ENCODE peak calls at places on chromosomes 2 and 18, in four cellular contexts. T, W, P and I are unnamed samples. For H3K4me1, the result is how much of the 10 kb centered on the place peaks cover.

GRCh38 chr2:71669628-71670429 is 216.5 kb downstream of the DYSF start:
- DNase-seq in T (no peak), P (no peak), W (no peak), I (no peak)

GRCh38 chr2:105287692-105288091 is 41.8 kb downstream of the TGFBRAP1 start:
- DNase-seq in P (no peak), T (no peak), W (peak), I (no peak)

GRCh38 chr2:71082402-71083252 is 14.2 kb downstream of the NAGK start:
- DNase-seq in W (no peak), P (no peak), T (no peak), I (no peak)

GRCh38 chr18:39624934-39625333 is 2059.3 kb upstream of the CELF4 start:
- DNase-seq in T (no peak), W (no peak), P (no peak), I (no peak)

GRCh38 chr2:199070550-199070949 is 387.2 kb downstream of the SATB2 start:
- DNase-seq in W (no peak), P (no peak), T (no peak), I (no peak)

GRCh38 chr2:221514305-221515040 is 57.6 kb downstream of the EPHA4 start:
- DNase-seq in T (no peak), P (no peak), W (no peak), I (no peak)

GRCh38 chr2:39080152-39080551 is 40.7 kb downstream of the SOS1 start:
- DNase-seq in T (no peak), P (no peak), W (no peak), I (no peak)

GRCh38 chr2:53437371-53437770 is 330.2 kb upstream of the CHAC2 start:
- DNase-seq in P (no peak), T (no peak), W (no peak), I (no peak)

GRCh38 chr2:121090088-121090715 is 194.8 kb downstream of the TFCP2L1 start:
- DNase-seq in P (no peak), T (no peak), W (no peak), I (no peak)

GRCh38 chr18:39675358-39675757 is 2109.8 kb upstream of the CELF4 start:
- DNase-seq in W (no peak), P (no peak), T (no peak), I (no peak)

GRCh38 chr2:46549159-46549902 is 70.0 kb downstream of the TMEM247 start:
- DNase-seq in W (no peak), T (no peak), P (no peak), I (no peak)

GRCh38 chr2:64943387-64944150 is 45.6 kb upstream of the SLC1A4 start:
- DNase-seq in P (peak), W (peak), T (peak), I (peak)

GRCh38 chr2:14944562-14945346 is 312.2 kb downstream of the LRATD1 start:
- DNase-seq in W (no peak), P (no peak), T (no peak), I (no peak)

GRCh38 chr2:240635116-240635997 is 10.1 kb downstream of the GPR35 start:
- DNase-seq in W (no peak), P (no peak), T (peak), I (peak)

GRCh38 chr2:210818473-210818872 is 262.1 kb downstream of the CPS1 start:
- DNase-seq in P (no peak), T (no peak), W (no peak), I (no peak)

GRCh38 chr2:230067990-230068657 is 600 bp downstream of the SLC16A14 start:
- DNase-seq in T (peak), W (peak), P (peak), I (peak)

GRCh38 chr2:120703330-120703994 is 32.2 kb upstream of the GLI2 start:
- DNase-seq in W (no peak), P (no peak), T (no peak), I (no peak)

GRCh38 chr2:2912731-2913130 is 464.9 kb downstream of the EIPR1 start:
- DNase-seq in P (no peak), T (no peak), W (no peak), I (no peak)

GRCh38 chr18:11891737-11892136 is 16.4 kb downstream of the MPPE1 start:
- DNase-seq in P (no peak), T (no peak), W (no peak), I (no peak)

GRCh38 chr2:81894451-81894990 is 1590.0 kb upstream of the LRRTM1 start:
- DNase-seq in W (no peak), T (no peak), P (no peak), I (no peak)

GRCh38 chr2:10362096-10362897 is 59.6 kb downstream of the HPCAL1 start:
- DNase-seq in P (no peak), T (no peak), W (no peak), I (no peak)

GRCh38 chr18:7147399-7147798 is 29.8 kb upstream of the LAMA1 start:
- DNase-seq in T (no peak), W (no peak), P (no peak), I (no peak)
- H3K27ac ChIP-seq in T (no peak), W (no peak), P (no peak), I (no peak)

GRCh38 chr2:54725343-54726099 is 2.1 kb downstream of the EML6 start:
- DNase-seq in T (no peak), P (no peak), W (no peak), I (no peak)

GRCh38 chr2:54723300-54724149 is at the start of gene EML6:
- DNase-seq in W (peak), P (peak), T (peak), I (peak)

GRCh38 chr2:54726431-54726830 is 3.0 kb downstream of the EML6 start:
- DNase-seq in W (no peak), T (no peak), P (no peak), I (no peak)

GRCh38 chr2:54724150-54724559 is 693 bp downstream of the EML6 start:
- DNase-seq in T (no peak), W (no peak), P (no peak), I (no peak)

GRCh38 chr2:54724560-54725342 is 1.3 kb downstream of the EML6 start:
- DNase-seq in W (peak), P (peak), T (peak), I (peak)
- H3K4me3 ChIP-seq in W (peak), P (peak), T (peak), I (peak)

GRCh38 chr2:54975175-54975574 is 75.1 kb downstream of the RTN4 start:
- DNase-seq in T (no peak), W (no peak), P (no peak), I (no peak)
- H3K4me1 ChIP-seq in T (half or more), W (under half), P (under half), I (half or more)

GRCh38 chr18:78725426-78725825 is 254.2 kb upstream of the SALL3 start:
- DNase-seq in T (no peak), W (no peak), P (no peak), I (no peak)

GRCh38 chr18:78727877-78728276 is 251.7 kb upstream of the SALL3 start:
- DNase-seq in P (no peak), T (no peak), W (no peak), I (no peak)

GRCh38 chr18:78728301-78729098 is 251.1 kb upstream of the SALL3 start:
- DNase-seq in W (no peak), P (no peak), T (no peak), I (no peak)

GRCh38 chr18:78727057-78727739 is 252.4 kb upstream of the SALL3 start:
- DNase-seq in T (no peak), W (no peak), P (no peak), I (no peak)

DNA sequence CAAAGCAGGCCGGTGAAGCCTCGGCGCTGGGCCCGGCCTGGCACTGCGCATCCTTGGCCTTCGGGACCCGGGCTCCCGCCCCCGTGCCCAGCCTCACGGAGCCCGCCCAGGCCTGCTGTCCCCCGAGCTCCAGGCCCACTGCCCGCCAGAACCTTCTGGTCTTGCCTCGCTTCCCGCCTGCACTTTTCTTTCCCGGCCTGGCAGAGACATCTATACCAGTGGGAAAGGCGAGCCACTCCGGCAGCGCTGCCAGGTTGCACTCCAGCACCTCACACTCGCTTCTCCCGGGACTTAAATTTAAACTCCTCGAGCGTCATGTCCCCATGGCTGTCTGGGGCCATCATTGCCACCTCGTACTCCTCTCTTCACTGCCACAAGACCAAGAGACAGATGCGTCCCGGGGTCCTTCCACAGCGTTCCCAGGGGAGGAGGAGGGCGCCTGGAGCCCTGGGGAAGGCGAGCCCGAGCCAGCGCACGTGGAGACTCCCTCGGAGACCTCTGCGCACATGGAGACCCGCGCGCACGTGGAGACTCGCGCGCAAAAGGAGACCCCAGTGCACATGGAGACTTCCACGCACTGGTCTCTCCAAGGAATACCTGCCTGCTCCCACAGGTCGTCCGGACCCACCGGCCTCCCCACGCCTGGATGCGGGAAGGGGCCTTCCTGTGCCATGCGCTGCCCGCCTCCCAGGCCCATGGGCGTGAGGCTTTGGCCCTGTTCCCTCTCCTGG is 253.1 kb upstream of the SALL3 start:
- DNase-seq in W (no peak), P (no peak), T (no peak), I (no peak)
- H3K27ac ChIP-seq in W (no peak), P (no peak), T (no peak), I (no peak)

GRCh38 chr18:23468753-23469459 is 15.8 kb downstream of the RIOK3 start:
- DNase-seq in W (no peak), T (no peak), P (no peak), I (no peak)
- H3K4me3 ChIP-seq in W (no peak), T (no peak), P (no peak), I (no peak)

DNA sequence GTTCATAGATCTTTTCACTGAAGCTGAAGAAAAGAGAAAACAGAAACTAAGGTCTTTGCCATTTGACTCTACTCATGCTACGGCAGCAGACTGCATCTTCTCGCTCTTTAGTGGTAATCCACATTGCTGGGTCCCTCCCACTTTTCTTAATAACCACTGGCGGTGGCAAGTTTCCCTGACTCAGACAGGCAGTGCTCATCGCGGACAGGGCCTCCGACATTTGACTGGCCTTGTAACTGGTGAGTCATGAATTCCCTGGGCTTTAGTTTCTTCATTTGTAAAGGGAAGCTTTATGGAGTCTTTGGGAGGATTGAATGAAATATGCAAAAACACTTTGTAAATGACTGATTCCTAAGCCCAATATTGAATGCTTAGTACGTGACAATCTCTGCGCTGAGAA is 238.2 kb upstream of the RBBP8 start:
- DNase-seq in P (peak), W (peak), T (peak), I (peak)
- H3K4me1 ChIP-seq in P (under half), W (half or more), T (under half), I (under half)

DNA sequence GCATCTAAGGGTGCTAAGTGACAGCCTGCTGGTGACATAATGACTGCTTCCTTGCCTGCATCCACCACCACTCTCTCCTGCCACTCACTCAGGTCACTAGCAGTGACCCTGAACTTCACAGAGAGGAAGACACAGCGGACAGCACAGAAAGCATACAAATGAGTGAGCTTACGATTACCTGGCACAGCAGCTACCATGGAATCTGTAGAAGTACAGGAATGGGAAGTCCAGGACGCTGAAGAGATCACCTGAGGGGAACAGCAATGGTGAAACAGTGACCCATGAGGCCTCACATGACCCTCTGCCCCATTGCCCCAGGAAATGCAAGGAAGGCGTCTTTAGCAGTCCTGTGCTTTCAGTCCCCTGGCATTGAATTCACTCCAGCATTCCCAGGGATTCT is 96.7 kb upstream of the RIOK3 start:
- DNase-seq in P (no peak), T (no peak), W (no peak), I (no peak)
- H3K27ac ChIP-seq in P (peak), T (peak), W (no peak), I (no peak)

GRCh38 chr2:69693059-69693458 is 48.9 kb upstream of the ANXA4 start:
- DNase-seq in P (no peak), W (no peak), T (no peak), I (no peak)

GRCh38 chr2:69695850-69696216 is 46.1 kb upstream of the ANXA4 start:
- DNase-seq in T (no peak), W (no peak), P (no peak), I (no peak)

GRCh38 chr2:69692424-69692823 is 48.9 kb upstream of the AAK1 start:
- DNase-seq in W (no peak), P (no peak), T (no peak), I (no peak)

GRCh38 chr2:69693472-69694450 is 48.2 kb upstream of the ANXA4 start:
- DNase-seq in P (no peak), T (no peak), W (no peak), I (no peak)

DNA sequence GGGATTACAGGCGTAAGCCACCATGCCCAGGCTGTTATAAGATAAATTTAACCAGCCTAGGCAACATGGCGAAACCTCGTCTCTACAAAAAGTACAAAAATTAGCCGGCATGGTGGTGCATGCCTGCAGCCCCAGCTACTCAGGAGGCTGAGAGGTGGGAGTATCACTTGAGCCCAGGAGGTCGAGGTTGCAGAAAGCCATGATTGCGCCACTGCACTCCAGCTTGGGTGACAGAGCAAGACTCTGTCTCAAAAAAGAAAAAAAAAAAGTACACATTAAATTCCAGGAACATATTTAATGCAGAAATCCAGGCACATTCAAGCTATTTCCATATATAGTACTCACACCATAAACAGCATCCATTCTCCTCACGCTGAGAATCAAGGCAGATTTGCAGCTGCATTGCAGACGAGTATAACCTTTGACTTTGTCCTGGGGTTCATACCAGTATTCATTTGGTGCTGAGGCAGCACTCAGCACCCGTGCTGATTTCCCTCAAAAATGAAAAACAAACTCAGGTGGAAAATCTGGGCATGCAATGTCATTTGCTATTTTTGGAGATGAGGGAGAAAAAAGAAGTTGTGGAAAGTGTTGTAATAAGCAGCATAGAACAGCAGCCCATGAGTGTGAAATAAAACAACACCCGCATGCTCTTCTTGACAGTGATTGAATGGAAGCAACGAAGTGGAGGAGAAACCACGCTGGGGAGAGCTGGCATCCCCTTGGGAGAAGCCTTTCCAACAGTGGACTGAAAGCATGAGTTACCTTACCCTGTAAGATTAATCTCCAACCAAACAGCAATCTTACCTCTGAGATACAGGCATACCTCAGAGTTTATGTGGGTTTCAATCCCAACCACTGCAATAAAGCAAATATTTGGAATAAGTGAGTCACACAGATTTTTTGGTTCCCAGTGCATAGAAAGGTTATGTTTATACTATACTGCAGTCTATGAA is 46.8 kb upstream of the ANXA4 start:
- DNase-seq in P (no peak), T (no peak), W (no peak), I (no peak)
- H3K4me3 ChIP-seq in P (no peak), T (no peak), W (peak), I (no peak)

GRCh38 chr2:227509086-227509485 is 37.1 kb downstream of the AGFG1 start:
- DNase-seq in W (no peak), T (no peak), P (no peak), I (no peak)

GRCh38 chr2:227503433-227504406 is 31.8 kb downstream of the AGFG1 start:
- DNase-seq in W (peak), T (no peak), P (peak), I (peak)

GRCh38 chr2:227506456-227506855 is 34.5 kb downstream of the AGFG1 start:
- DNase-seq in T (no peak), P (no peak), W (no peak), I (no peak)

GRCh38 chr2:227508001-227508400 is 36.0 kb downstream of the AGFG1 start:
- DNase-seq in P (no peak), T (no peak), W (no peak), I (no peak)

GRCh38 chr2:227504700-227505099 is 32.7 kb downstream of the AGFG1 start:
- DNase-seq in W (no peak), T (no peak), P (no peak), I (no peak)
- H3K4me1 ChIP-seq in W (half or more), T (half or more), P (under half), I (half or more)